ENCODE peak calls at places on chromosomes 4 and X, in six cellular contexts. O, H, K, M, P and B are unnamed samples.
A peak's percentile ranks its signal among the peaks of the same experiment; 100 is the strongest.

GRCh38 chr4:121057466-121057911 is 14.8 kb downstream of the NDNF start:
- DNase-seq in O (no peak), H (no peak), K (no peak), M (no peak), P (no peak), B (no peak)

GRCh38 chr4:81468685-81469084 is 3.0 kb downstream of the RASGEF1B start:
- DNase-seq in O (no peak), H (no peak), K (no peak), M (no peak), P (no peak), B (no peak)

GRCh38 chrX:127621780-127622179 is 430.4 kb downstream of the ACTRT1 start:
- DNase-seq in O (no peak), H (no peak), K (no peak), M (no peak), P (no peak), B (no peak)

GRCh38 chrX:3771756-3772155 is 58.3 kb upstream of the PRKX start:
- DNase-seq in O (no peak), H (no peak), K (no peak), M (no peak), P (no peak), B (no peak)

GRCh38 chr4:75107703-75108612 is 175.0 kb downstream of the PARM1 start:
- DNase-seq in O (no peak), H (no peak), K (no peak), M (no peak), P (no peak), B (no peak)

GRCh38 chrX:153448556-153449280 is 2.9 kb upstream of the TREX2 start:
- DNase-seq in O (no peak), H (no peak), K (no peak), M (no peak), P (no peak), B (no peak)

GRCh38 chr4:85498068-85498733 is 23.3 kb downstream of the ARHGAP24 start:
- DNase-seq in O (no peak), H (no peak), K (no peak), M (no peak), P (no peak), B (no peak)

GRCh38 chr4:31160146-31160545 is 440.0 kb downstream of the PCDH7 start:
- DNase-seq in O (no peak), H (no peak), K (no peak), M (no peak), P (no peak), B (no peak)

GRCh38 chrX:148885203-148885602 is 384.8 kb downstream of the AFF2 start:
- DNase-seq in O (no peak), H (no peak), K (no peak), M (no peak), P (no peak), B (no peak)

GRCh38 chr4:139223682-139224317 is 46.8 kb upstream of the ELF2 start:
- DNase-seq in O (no peak), H (peak; percentile 68), K (peak; percentile 31), M (no peak), P (no peak), B (no peak)

GRCh38 chrX:138037548-138037947 is 471.6 kb downstream of the ZIC3 start:
- DNase-seq in O (no peak), H (no peak), K (no peak), M (no peak), P (no peak), B (no peak)

GRCh38 chrX:118603981-118604380 is 108.4 kb downstream of the DOCK11 start:
- DNase-seq in O (no peak), H (peak; percentile 34), K (peak; percentile 16), M (no peak), P (peak; percentile 65), B (peak; percentile 55)

GRCh38 chr4:106034205-106034604 is 138.9 kb downstream of the NPNT start:
- DNase-seq in O (no peak), H (no peak), K (no peak), M (no peak), P (no peak), B (no peak)

GRCh38 chrX:2552621-2553297 is 52.0 kb upstream of the DHRSX start:
- DNase-seq in O (no peak), H (no peak), K (no peak), M (no peak), P (no peak), B (no peak)

GRCh38 chr4:81724925-81725329 is 253.2 kb upstream of the RASGEF1B start:
- DNase-seq in O (peak; percentile 28), H (peak; percentile 70), K (peak; percentile 39), M (peak; percentile 2), P (peak; percentile 32), B (peak; percentile 37)

GRCh38 chr4:151147000-151147399 is 47.6 kb downstream of the RPS3A start:
- DNase-seq in O (no peak), H (no peak), K (no peak), M (no peak), P (no peak), B (no peak)

GRCh38 chr4:149050840-149051239 is 608.6 kb upstream of the NR3C2 start:
- DNase-seq in O (no peak), H (no peak), K (no peak), M (no peak), P (no peak), B (no peak)

GRCh38 chr4:23614284-23614892 is 275.5 kb downstream of the PPARGC1A start:
- DNase-seq in O (no peak), H (peak; percentile 14), K (no peak), M (no peak), P (no peak), B (no peak)

GRCh38 chrX:8688776-8689175 is 43.2 kb downstream of the ANOS1 start:
- DNase-seq in O (no peak), H (no peak), K (no peak), M (no peak), P (no peak), B (no peak)

GRCh38 chr4:14428125-14428524 is 574.2 kb upstream of the CPEB2 start:
- DNase-seq in O (no peak), H (no peak), K (no peak), M (no peak), P (no peak), B (no peak)

GRCh38 chrX:13906103-13906502 is 89.2 kb upstream of the GPM6B start:
- DNase-seq in O (no peak), H (no peak), K (no peak), M (no peak), P (no peak), B (no peak)

GRCh38 chrX:9465380-9466114 is 689 bp downstream of the TBL1X start:
- DNase-seq in O (peak; percentile 76), H (peak; percentile 42), K (peak; percentile 31), M (peak; percentile 29), P (no peak), B (peak; percentile 63)

GRCh38 chr4:108651068-108651794 is 832 bp downstream of the OSTC start:
- DNase-seq in O (no peak), H (peak; percentile 40), K (no peak), M (no peak), P (no peak), B (no peak)